ENCODE peak calls at places on chromosomes 5 and 9, in four cellular contexts. I is mucosa of gallbladder, H is Right ventricle myocardium inferior, Q is NCI-H2227 treated with DMSO at 0.1 percent for 48 hours. R is an unnamed sample.

GRCh38 chr9:22357016-22357415 is 89.6 kb upstream of the DMRTA1 start:
- DNase-seq in I (no peak), Q (no peak), H (no peak), R (no peak)

GRCh38 chr5:128920345-128921215 is 44.7 kb upstream of the SLC27A6 start:
- DNase-seq in H (no peak), Q (no peak), I (no peak), R (no peak)

GRCh38 chr9:32399110-32399815 is 14.8 kb downstream of the ACO1 start:
- DNase-seq in Q (no peak), I (no peak), H (no peak), R (no peak)

GRCh38 chr5:72294473-72294872 is 25.6 kb downstream of the MRPS27 start:
- DNase-seq in H (no peak), Q (no peak), I (no peak), R (no peak)

GRCh38 chr9:71941060-71941568 is 29.7 kb downstream of the C9orf85 start:
- DNase-seq in Q (no peak), H (no peak), I (no peak), R (no peak)

GRCh38 chr9:108383801-108384200 is 472.0 kb downstream of the ACTL7B start:
- DNase-seq in I (no peak), Q (no peak), H (no peak), R (no peak)

GRCh38 chr5:78985407-78986223 is 505 bp upstream of the ARSB start:
- DNase-seq in H (no peak), I (peak; percentile 36), Q (peak; percentile 33), R (no peak)

GRCh38 chr9:127905788-127906191 is 6.4 kb upstream of the ST6GALNAC6 start:
- DNase-seq in H (no peak), I (no peak), Q (no peak), R (peak; percentile 83)

GRCh38 chr9:126690431-126691051 is 76.8 kb downstream of the LMX1B start:
- DNase-seq in Q (no peak), H (no peak), I (peak; percentile 31), R (peak; percentile 76)

GRCh38 chr5:148796931-148797330 is 29.5 kb upstream of the ADRB2 start:
- DNase-seq in Q (no peak), I (no peak), H (no peak), R (no peak)

GRCh38 chr9:81264516-81264915 is 424.8 kb downstream of the TLE1 start:
- DNase-seq in Q (no peak), H (no peak), I (no peak), R (no peak)

GRCh38 chr9:120569556-120569955 is 10.4 kb downstream of the CDK5RAP2 start:
- DNase-seq in I (no peak), H (no peak), Q (no peak), R (no peak)

GRCh38 chr5:36276864-36277263 is 24.8 kb downstream of the RANBP3L start:
- DNase-seq in I (no peak), Q (no peak), H (no peak), R (no peak)

GRCh38 chr5:96338624-96339023 is 94.4 kb downstream of the PCSK1 start:
- DNase-seq in I (peak; percentile 69), H (no peak), Q (no peak), R (no peak)

GRCh38 chr5:104189909-104190308 is 627.3 kb upstream of the NUDT12 start:
- DNase-seq in I (no peak), H (no peak), Q (no peak), R (no peak)

GRCh38 chr9:72749276-72749675 is 203.6 kb downstream of the ALDH1A1 start:
- DNase-seq in I (no peak), H (no peak), Q (no peak), R (no peak)

GRCh38 chr5:431001-431710 is 11.8 kb upstream of the EXOC3 start:
- DNase-seq in Q (no peak), H (no peak), I (no peak), R (peak; percentile 74)

GRCh38 chr9:89690334-89690912 is 85.6 kb downstream of the GADD45G start:
- DNase-seq in H (no peak), I (no peak), Q (no peak), R (no peak)

GRCh38 chr9:3809724-3810123 is 283.9 kb upstream of the RFX3 start:
- DNase-seq in H (no peak), Q (no peak), I (no peak), R (no peak)

GRCh38 chr5:71810023-71810422 is 90.9 kb downstream of the CARTPT start:
- DNase-seq in I (no peak), Q (peak; percentile 13), H (no peak), R (no peak)

GRCh38 chr5:171907731-171908343 is 98.6 kb downstream of the FBXW11 start:
- DNase-seq in I (peak; percentile 54), H (no peak), Q (peak; percentile 52), R (no peak)

GRCh38 chr9:120974181-120974580 is 47.6 kb upstream of the TRAF1 start:
- DNase-seq in H (no peak), Q (no peak), I (no peak), R (no peak)

GRCh38 chr5:98795243-98795642 is 21.8 kb downstream of the RGMB start:
- DNase-seq in Q (no peak), H (no peak), I (no peak), R (no peak)

GRCh38 chr5:127934791-127935256 is 148.7 kb upstream of the SLC12A2 start:
- DNase-seq in Q (no peak), I (peak; percentile 66), H (no peak), R (no peak)

GRCh38 chr9:129496187-129497063 is 124.5 kb downstream of the C9orf50 start:
- DNase-seq in Q (peak; percentile 80), H (peak; percentile 98), I (peak; percentile 94), R (peak; percentile 99)

GRCh38 chr5:150152636-150153462 is 2.8 kb downstream of the PDGFRB start:
- DNase-seq in Q (no peak), H (peak; percentile 54), I (no peak), R (no peak)

GRCh38 chr9:93713716-93714115 is 137.3 kb downstream of the PHF2 start:
- DNase-seq in Q (no peak), H (no peak), I (no peak), R (no peak)

R was measured in kidney.